ENCODE peak calls at places on chromosomes 13 and 19, in four cellular contexts. X is endothelial cell of umbilical vein, N is A549, H is tibial nerve. P is an unnamed sample.

GRCh38 chr19:56877069-56877715 is 36.7 kb upstream of the PEG3 start:
- DNase-seq in H (no peak), X (no peak), N (no peak), P (no peak)

GRCh38 chr19:2462635-2463421 is 6.1 kb upstream of the LMNB2 start:
- DNase-seq in X (peak; percentile 88), N (peak; percentile 96), H (peak; percentile 75), P (no peak)

GRCh38 chr13:31122143-31122542 is 39.6 kb downstream of the HSPH1 start:
- DNase-seq in X (no peak), N (no peak), H (peak; percentile 38), P (no peak)

GRCh38 chr13:25743426-25743825 is 308.4 kb downstream of the SHISA2 start:
- DNase-seq in X (no peak), H (no peak), N (no peak), P (no peak)

GRCh38 chr19:17500447-17501198 is 10.8 kb upstream of the PGLS start:
- DNase-seq in N (no peak), X (no peak), H (no peak), P (no peak)

GRCh38 chr13:56917966-56918365 is 222.8 kb upstream of the PRR20A start:
- DNase-seq in N (no peak), X (no peak), H (no peak), P (no peak)

GRCh38 chr19:30692517-30692870 is 320.3 kb downstream of the ZNF536 start:
- DNase-seq in X (no peak), H (no peak), N (no peak), P (no peak)

GRCh38 chr13:39273953-39274352 is 235.7 kb downstream of the NHLRC3 start:
- DNase-seq in H (no peak), N (peak; percentile 5), X (peak; percentile 17), P (peak; percentile 28)

GRCh38 chr19:17234911-17235617 is 9.0 kb downstream of the OCEL1 start:
- DNase-seq in N (peak; percentile 67), H (no peak), X (peak; percentile 43), P (peak; percentile 83)

GRCh38 chr19:15197275-15198005 is 3.4 kb downstream of the NOTCH3 start:
- DNase-seq in H (no peak), X (no peak), N (no peak), P (no peak)

GRCh38 chr19:17579523-17580244 is 24.2 kb downstream of the COLGALT1 start:
- DNase-seq in H (peak; percentile 57), N (peak; percentile 87), X (peak; percentile 39), P (peak; percentile 89)

GRCh38 chr13:51997641-51998330 is 13.5 kb downstream of the ATP7B start:
- DNase-seq in X (no peak), H (no peak), N (no peak), P (no peak)

GRCh38 chr13:110254751-110255553 is 52.0 kb downstream of the COL4A1 start:
- DNase-seq in X (no peak), H (no peak), N (no peak), P (no peak)

GRCh38 chr13:41004875-41005693 is 14.0 kb downstream of the ELF1 start:
- DNase-seq in X (peak; percentile 34), H (no peak), N (no peak), P (peak; percentile 62)

GRCh38 chr13:26996965-26997752 is 174.5 kb downstream of the USP12 start:
- DNase-seq in N (no peak), H (no peak), X (no peak), P (no peak)

GRCh38 chr13:110396476-110396875 is 89.4 kb downstream of the COL4A2 start:
- DNase-seq in H (no peak), X (no peak), N (no peak), P (no peak)

GRCh38 chr13:95541308-95541707 is 11.2 kb upstream of the CLDN10 start:
- DNase-seq in X (peak; percentile 64), H (no peak), N (no peak), P (no peak)

GRCh38 chr19:45451181-45451849 is 16.5 kb upstream of the FOSB start:
- DNase-seq in X (peak; percentile 29), H (no peak), N (no peak), P (peak; percentile 58)

GRCh38 chr13:26880741-26881140 is 120.2 kb upstream of the GPR12 start:
- DNase-seq in N (no peak), H (no peak), X (no peak), P (no peak)

GRCh38 chr13:22275393-22275792 is 604.5 kb downstream of the FGF9 start:
- DNase-seq in H (no peak), N (no peak), X (no peak), P (no peak)

GRCh38 chr19:42200116-42200740 is 17.2 kb downstream of the DEDD2 start:
- DNase-seq in N (no peak), X (no peak), H (no peak), P (peak; percentile 52)

GRCh38 chr19:42196011-42197001 is 21.2 kb downstream of the DEDD2 start:
- DNase-seq in H (no peak), N (no peak), X (no peak), P (no peak)

GRCh38 chr19:42199440-42200115 is 17.9 kb downstream of the DEDD2 start:
- DNase-seq in H (no peak), X (no peak), N (no peak), P (peak; percentile 87)

GRCh38 chr19:42197375-42197817 is 20.1 kb downstream of the DEDD2 start:
- DNase-seq in N (no peak), X (no peak), H (no peak), P (no peak)

DNA sequence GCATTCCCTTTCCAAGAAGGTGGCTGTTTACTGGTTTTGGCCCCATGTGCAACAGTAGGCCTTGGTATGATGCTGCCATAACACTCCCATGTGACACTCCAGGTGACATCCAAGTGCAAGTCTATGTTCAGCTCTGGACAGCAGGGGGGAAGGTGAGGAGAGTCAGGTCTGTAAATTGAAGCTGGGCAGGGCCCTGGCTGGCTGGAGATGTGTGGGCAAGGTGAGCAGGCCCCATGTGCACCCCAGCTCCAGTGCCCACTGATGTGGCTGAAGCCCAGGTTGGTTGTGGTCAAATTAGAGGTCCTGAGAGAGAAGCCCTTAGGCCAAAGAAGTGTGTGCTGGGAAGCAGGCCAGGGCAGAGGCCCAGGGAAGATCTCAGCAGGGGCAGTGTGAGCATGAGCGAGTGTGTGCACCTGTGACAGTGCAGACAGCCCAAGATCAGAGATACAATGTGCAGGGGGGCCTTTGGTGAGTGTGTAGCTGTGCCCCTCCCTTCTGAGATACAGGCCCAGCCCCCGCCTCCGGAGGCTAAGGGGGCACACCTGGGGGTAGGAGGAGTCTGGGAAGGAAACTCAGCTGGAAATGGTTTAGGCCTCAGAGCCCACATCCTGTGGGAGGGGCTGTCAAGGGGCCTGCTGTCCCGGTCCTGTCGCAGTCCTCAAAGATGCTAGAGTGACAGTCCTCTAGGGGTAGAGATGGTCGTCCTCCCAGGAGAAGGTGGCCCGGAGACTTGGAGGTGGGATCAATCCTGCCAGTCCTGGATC is 18.6 kb downstream of the DEDD2 start:
- DNase-seq in N (no peak), H (no peak), X (no peak), P (no peak)
- TF ChIP-seq POLR2A in N (no peak), H (no peak), X (no peak), P (no peak)

DNA sequence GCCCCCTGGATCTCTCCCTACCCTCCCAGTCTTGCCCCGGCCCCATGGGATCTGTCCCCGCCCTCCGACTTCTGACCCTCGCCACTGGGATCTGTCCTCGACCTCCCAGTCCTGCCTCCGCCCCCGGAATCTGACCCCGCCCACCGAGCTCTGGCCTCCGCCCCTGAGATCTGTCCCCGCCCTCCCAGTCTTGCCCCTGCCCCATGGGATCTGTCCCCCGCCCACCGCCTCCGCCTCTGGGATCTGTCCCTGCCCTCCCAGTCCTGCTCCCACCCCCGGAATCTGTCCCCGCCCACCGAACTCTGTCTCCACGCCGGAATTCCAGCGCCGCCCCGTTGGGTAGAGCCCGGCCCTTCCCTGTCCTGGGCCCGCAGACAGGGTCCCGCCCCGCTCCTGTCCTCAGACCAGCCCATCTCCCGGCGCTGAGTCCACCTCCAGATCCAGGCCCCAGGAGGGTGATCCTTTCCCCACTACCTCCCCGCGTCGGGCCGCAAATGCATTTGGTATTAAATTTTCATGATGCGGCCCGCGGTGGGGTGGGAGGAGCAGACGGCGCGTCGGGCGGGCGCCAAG is 1.6 kb upstream of the SLC17A7 start:
- DNase-seq in N (peak; percentile 97), H (peak; percentile 96), X (peak; percentile 83), P (peak; percentile 79)
- TF ChIP-seq POLR2A in N (no peak), H (no peak), X (no peak), P (no peak)

GRCh38 chr19:35853038-35853756 is 893 bp upstream of the NPHS1 start:
- DNase-seq in H (no peak), X (no peak), N (no peak), P (no peak)

GRCh38 chr19:35848486-35848885 is 3.8 kb downstream of the NPHS1 start:
- DNase-seq in N (no peak), H (no peak), X (no peak), P (no peak)

GRCh38 chr19:35852029-35852780 is at the start of gene NPHS1:
- DNase-seq in N (no peak), X (no peak), H (no peak), P (no peak)

GRCh38 chr19:35848919-35849505 is 3.3 kb downstream of the NPHS1 start:
- DNase-seq in H (no peak), N (no peak), X (no peak), P (no peak)

DNA sequence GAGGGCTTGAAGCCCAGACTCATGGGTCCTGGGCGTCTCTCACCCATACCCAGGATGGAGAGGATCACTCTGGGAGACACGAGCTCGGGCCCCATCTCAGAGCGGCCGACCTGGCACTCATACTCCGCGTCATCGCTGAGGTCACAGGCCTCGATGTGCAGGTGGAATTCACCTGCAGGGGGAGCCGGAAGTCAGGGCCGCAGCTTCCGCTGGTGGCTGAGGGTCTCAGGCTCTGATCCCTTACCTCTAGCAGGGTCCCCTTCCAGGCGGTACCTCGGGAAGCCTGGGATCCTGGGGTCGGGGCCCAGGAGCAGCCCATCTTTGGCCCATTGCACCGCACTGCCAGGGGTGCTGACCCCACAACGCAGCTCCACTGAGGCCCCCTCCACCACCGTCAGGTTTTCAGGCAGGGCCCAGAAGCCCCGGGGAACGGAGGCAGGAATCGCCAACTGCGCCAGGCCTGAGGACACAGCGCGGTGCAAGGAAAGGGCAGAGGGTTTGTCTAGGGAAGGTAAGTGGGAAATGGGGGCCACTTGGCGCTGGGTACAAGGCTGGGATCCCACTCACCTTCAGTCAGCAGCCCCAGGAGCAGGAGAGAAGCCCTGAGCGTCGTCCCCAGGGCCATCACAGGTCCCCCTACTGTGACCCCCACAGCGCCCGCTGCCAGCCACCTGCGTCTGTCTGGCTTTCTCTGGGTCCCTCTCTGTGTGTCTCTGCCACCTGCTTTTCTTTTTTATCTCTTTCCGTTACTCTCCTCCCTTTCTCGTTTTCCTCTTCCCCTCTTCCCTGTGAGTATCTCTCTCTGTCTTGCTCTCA is 883 bp downstream of the NPHS1 start:
- DNase-seq in H (no peak), N (no peak), X (no peak), P (no peak)
- TF ChIP-seq POLR2A in H (no peak), N (no peak), X (no peak), P (no peak)

DNA sequence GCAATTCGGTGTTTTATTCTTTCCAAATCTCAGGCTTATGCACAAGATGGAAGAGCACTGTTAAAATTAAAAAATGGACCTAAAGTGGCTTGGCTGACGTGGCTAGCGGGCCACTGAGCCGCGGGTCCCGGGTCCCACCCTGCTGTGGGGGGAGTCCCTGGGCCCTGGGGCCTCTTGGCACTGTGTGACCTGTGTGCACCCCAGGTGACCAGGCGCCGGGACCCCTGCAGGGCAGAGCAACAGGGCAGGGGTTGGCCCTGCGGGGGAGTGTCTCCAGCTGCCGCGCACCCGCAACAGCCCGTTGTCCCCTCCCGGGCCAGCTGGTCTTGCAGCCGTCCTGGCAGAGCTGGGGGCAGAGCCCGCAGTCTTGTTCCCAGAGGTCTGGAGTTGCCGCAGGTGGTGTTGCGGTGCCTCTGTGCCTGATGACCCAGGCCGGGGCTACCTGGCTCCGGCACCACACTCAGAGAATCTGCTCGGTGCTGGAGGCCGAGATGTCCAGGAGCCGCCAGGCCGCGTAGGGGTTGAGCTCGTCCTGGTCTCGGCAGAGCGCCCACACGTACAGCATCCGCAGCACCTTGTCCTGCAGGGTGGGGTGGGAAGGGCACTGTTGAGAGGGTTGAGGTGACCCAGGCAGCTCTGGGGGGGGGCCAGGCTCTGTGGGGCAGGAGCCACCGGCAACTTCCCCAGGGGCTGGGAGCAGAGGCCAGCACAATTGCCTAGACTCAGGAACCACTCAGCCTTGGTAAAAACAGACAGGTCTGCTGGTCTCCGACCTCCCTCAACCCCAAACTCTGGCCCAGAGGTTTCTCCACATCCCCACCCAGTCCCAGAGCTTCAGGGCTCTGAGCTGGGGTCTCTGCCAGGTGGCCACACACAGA is 1.0 kb upstream of the CTXN1 start:
- DNase-seq in N (no peak), X (no peak), H (no peak), P (no peak)
- TF ChIP-seq POLR2A in N (no peak), X (peak; percentile 21), H (no peak), P (peak; percentile 16)